ENCODE peak calls at places on chromosomes 3 and 15, in ten cellular contexts. One of them, this sample, is unnamed.

GRCh38 chr15:40952301-40952900 is 870 bp upstream of the CHAC1 start:
- DNase-seq in myocyte: no peak
- DNase-seq in GM10248: no peak
- DNase-seq in activated CD8-positive, alpha-beta T cell treated with anti-CD3 and anti-CD28 coated beads, Interleukin-2, amount 10 ng/mL, durations not matched to agents 7 days and 5 days: no peak
- DNase-seq in nucleus accumbens: no peak
- DNase-seq in cardiac fibroblast: no peak
- DNase-seq in NCI-H1092 treated with DMSO at 0.1 percent for 48 hours: no peak
- DNase-seq in natural killer cell: no peak
- DNase-seq in effector memory CD4-positive, alpha-beta T cell: no peak
- DNase-seq in activated CD4-positive, alpha-beta T cell treated with anti-CD3 and anti-CD28 coated beads, Interleukin-2, amount 50 U/mL, for 4 hours: no peak
- DNase-seq in this sample: no peak

GRCh38 chr3:112333386-112334334 is 704 bp downstream of the CD200 start:
- DNase-seq in myocyte: peak
- DNase-seq in GM10248: peak
- DNase-seq in activated CD8-positive, alpha-beta T cell treated with anti-CD3 and anti-CD28 coated beads, Interleukin-2, amount 10 ng/mL, durations not matched to agents 7 days and 5 days: peak
- DNase-seq in nucleus accumbens: peak
- DNase-seq in cardiac fibroblast: peak
- DNase-seq in NCI-H1092 treated with DMSO at 0.1 percent for 48 hours: peak
- DNase-seq in natural killer cell: no peak
- DNase-seq in effector memory CD4-positive, alpha-beta T cell: no peak
- DNase-seq in activated CD4-positive, alpha-beta T cell treated with anti-CD3 and anti-CD28 coated beads, Interleukin-2, amount 50 U/mL, for 4 hours: peak
- DNase-seq in this sample: peak

GRCh38 chr3:36894924-36895323 is 49.9 kb downstream of the TRANK1 start:
- DNase-seq in myocyte: no peak
- DNase-seq in GM10248: no peak
- DNase-seq in activated CD8-positive, alpha-beta T cell treated with anti-CD3 and anti-CD28 coated beads, Interleukin-2, amount 10 ng/mL, durations not matched to agents 7 days and 5 days: no peak
- DNase-seq in nucleus accumbens: no peak
- DNase-seq in cardiac fibroblast: no peak
- DNase-seq in NCI-H1092 treated with DMSO at 0.1 percent for 48 hours: no peak
- DNase-seq in natural killer cell: no peak
- DNase-seq in effector memory CD4-positive, alpha-beta T cell: no peak
- DNase-seq in activated CD4-positive, alpha-beta T cell treated with anti-CD3 and anti-CD28 coated beads, Interleukin-2, amount 50 U/mL, for 4 hours: no peak
- DNase-seq in this sample: no peak

GRCh38 chr3:61108247-61109019 is 142.8 kb downstream of the FHIT start:
- DNase-seq in myocyte: no peak
- DNase-seq in GM10248: no peak
- DNase-seq in activated CD8-positive, alpha-beta T cell treated with anti-CD3 and anti-CD28 coated beads, Interleukin-2, amount 10 ng/mL, durations not matched to agents 7 days and 5 days: no peak
- DNase-seq in nucleus accumbens: no peak
- DNase-seq in cardiac fibroblast: no peak
- DNase-seq in NCI-H1092 treated with DMSO at 0.1 percent for 48 hours: no peak
- DNase-seq in natural killer cell: no peak
- DNase-seq in effector memory CD4-positive, alpha-beta T cell: no peak
- DNase-seq in activated CD4-positive, alpha-beta T cell treated with anti-CD3 and anti-CD28 coated beads, Interleukin-2, amount 50 U/mL, for 4 hours: no peak
- DNase-seq in this sample: no peak

GRCh38 chr3:147298511-147298982 is 107.8 kb downstream of the ZIC4 start:
- DNase-seq in myocyte: peak
- DNase-seq in GM10248: no peak
- DNase-seq in activated CD8-positive, alpha-beta T cell treated with anti-CD3 and anti-CD28 coated beads, Interleukin-2, amount 10 ng/mL, durations not matched to agents 7 days and 5 days: no peak
- DNase-seq in nucleus accumbens: no peak
- DNase-seq in cardiac fibroblast: peak
- DNase-seq in NCI-H1092 treated with DMSO at 0.1 percent for 48 hours: no peak
- DNase-seq in natural killer cell: no peak
- DNase-seq in effector memory CD4-positive, alpha-beta T cell: no peak
- DNase-seq in activated CD4-positive, alpha-beta T cell treated with anti-CD3 and anti-CD28 coated beads, Interleukin-2, amount 50 U/mL, for 4 hours: no peak
- DNase-seq in this sample: no peak

GRCh38 chr15:96750361-96750760 is 419.9 kb downstream of the NR2F2 start:
- DNase-seq in myocyte: no peak
- DNase-seq in GM10248: no peak
- DNase-seq in activated CD8-positive, alpha-beta T cell treated with anti-CD3 and anti-CD28 coated beads, Interleukin-2, amount 10 ng/mL, durations not matched to agents 7 days and 5 days: no peak
- DNase-seq in nucleus accumbens: no peak
- DNase-seq in cardiac fibroblast: no peak
- DNase-seq in NCI-H1092 treated with DMSO at 0.1 percent for 48 hours: no peak
- DNase-seq in natural killer cell: no peak
- DNase-seq in effector memory CD4-positive, alpha-beta T cell: no peak
- DNase-seq in activated CD4-positive, alpha-beta T cell treated with anti-CD3 and anti-CD28 coated beads, Interleukin-2, amount 50 U/mL, for 4 hours: no peak
- DNase-seq in this sample: no peak

GRCh38 chr15:69459063-69459462 is 6.4 kb downstream of the RPLP1 start:
- DNase-seq in myocyte: no peak
- DNase-seq in GM10248: no peak
- DNase-seq in activated CD8-positive, alpha-beta T cell treated with anti-CD3 and anti-CD28 coated beads, Interleukin-2, amount 10 ng/mL, durations not matched to agents 7 days and 5 days: peak
- DNase-seq in nucleus accumbens: no peak
- DNase-seq in cardiac fibroblast: no peak
- DNase-seq in NCI-H1092 treated with DMSO at 0.1 percent for 48 hours: no peak
- DNase-seq in natural killer cell: no peak
- DNase-seq in effector memory CD4-positive, alpha-beta T cell: no peak
- DNase-seq in activated CD4-positive, alpha-beta T cell treated with anti-CD3 and anti-CD28 coated beads, Interleukin-2, amount 50 U/mL, for 4 hours: no peak
- DNase-seq in this sample: no peak

GRCh38 chr3:187742351-187743171 is 2.7 kb downstream of the BCL6 start:
- DNase-seq in myocyte: peak
- DNase-seq in GM10248: no peak
- DNase-seq in activated CD8-positive, alpha-beta T cell treated with anti-CD3 and anti-CD28 coated beads, Interleukin-2, amount 10 ng/mL, durations not matched to agents 7 days and 5 days: peak
- DNase-seq in nucleus accumbens: no peak
- DNase-seq in cardiac fibroblast: peak
- DNase-seq in NCI-H1092 treated with DMSO at 0.1 percent for 48 hours: no peak
- DNase-seq in natural killer cell: no peak
- DNase-seq in effector memory CD4-positive, alpha-beta T cell: no peak
- DNase-seq in activated CD4-positive, alpha-beta T cell treated with anti-CD3 and anti-CD28 coated beads, Interleukin-2, amount 50 U/mL, for 4 hours: no peak
- DNase-seq in this sample: no peak

GRCh38 chr3:140219923-140220452 is 285.0 kb downstream of the CLSTN2 start:
- DNase-seq in myocyte: no peak
- DNase-seq in GM10248: no peak
- DNase-seq in activated CD8-positive, alpha-beta T cell treated with anti-CD3 and anti-CD28 coated beads, Interleukin-2, amount 10 ng/mL, durations not matched to agents 7 days and 5 days: no peak
- DNase-seq in nucleus accumbens: no peak
- DNase-seq in cardiac fibroblast: no peak
- DNase-seq in NCI-H1092 treated with DMSO at 0.1 percent for 48 hours: no peak
- DNase-seq in natural killer cell: no peak
- DNase-seq in effector memory CD4-positive, alpha-beta T cell: no peak
- DNase-seq in activated CD4-positive, alpha-beta T cell treated with anti-CD3 and anti-CD28 coated beads, Interleukin-2, amount 50 U/mL, for 4 hours: no peak
- DNase-seq in this sample: no peak

GRCh38 chr3:95338446-95338845 is 1275.6 kb downstream of the NSUN3 start:
- DNase-seq in myocyte: no peak
- DNase-seq in GM10248: no peak
- DNase-seq in activated CD8-positive, alpha-beta T cell treated with anti-CD3 and anti-CD28 coated beads, Interleukin-2, amount 10 ng/mL, durations not matched to agents 7 days and 5 days: no peak
- DNase-seq in nucleus accumbens: no peak
- DNase-seq in cardiac fibroblast: no peak
- DNase-seq in NCI-H1092 treated with DMSO at 0.1 percent for 48 hours: no peak
- DNase-seq in natural killer cell: no peak
- DNase-seq in effector memory CD4-positive, alpha-beta T cell: no peak
- DNase-seq in activated CD4-positive, alpha-beta T cell treated with anti-CD3 and anti-CD28 coated beads, Interleukin-2, amount 50 U/mL, for 4 hours: no peak
- DNase-seq in this sample: no peak

GRCh38 chr3:133835961-133836360 is 30.3 kb downstream of the SRPRB start:
- DNase-seq in myocyte: no peak
- DNase-seq in GM10248: no peak
- DNase-seq in activated CD8-positive, alpha-beta T cell treated with anti-CD3 and anti-CD28 coated beads, Interleukin-2, amount 10 ng/mL, durations not matched to agents 7 days and 5 days: no peak
- DNase-seq in nucleus accumbens: no peak
- DNase-seq in cardiac fibroblast: no peak
- DNase-seq in NCI-H1092 treated with DMSO at 0.1 percent for 48 hours: no peak
- DNase-seq in natural killer cell: no peak
- DNase-seq in effector memory CD4-positive, alpha-beta T cell: no peak
- DNase-seq in activated CD4-positive, alpha-beta T cell treated with anti-CD3 and anti-CD28 coated beads, Interleukin-2, amount 50 U/mL, for 4 hours: no peak
- DNase-seq in this sample: no peak

GRCh38 chr3:139005356-139005993 is 593 bp downstream of the PRR23A start:
- DNase-seq in myocyte: no peak
- DNase-seq in GM10248: no peak
- DNase-seq in activated CD8-positive, alpha-beta T cell treated with anti-CD3 and anti-CD28 coated beads, Interleukin-2, amount 10 ng/mL, durations not matched to agents 7 days and 5 days: no peak
- DNase-seq in nucleus accumbens: no peak
- DNase-seq in cardiac fibroblast: no peak
- DNase-seq in NCI-H1092 treated with DMSO at 0.1 percent for 48 hours: no peak
- DNase-seq in natural killer cell: no peak
- DNase-seq in effector memory CD4-positive, alpha-beta T cell: no peak
- DNase-seq in activated CD4-positive, alpha-beta T cell treated with anti-CD3 and anti-CD28 coated beads, Interleukin-2, amount 50 U/mL, for 4 hours: no peak
- DNase-seq in this sample: no peak

This sample was measured in neural crest cell.